ENCODE peak calls at places on chromosomes 3 and 15, in seven cellular contexts. W is neuronal stem cell, H is IMR-90, C is mesendoderm, D is H1, V is H9, X is trophoblast cell. P is an unnamed sample.

GRCh38 chr15:51065781-51066180 is 28.9 kb downstream of the TNFAIP8L3 start:
- DNase-seq in W (no peak), H (no peak), C (no peak), D (no peak), V (no peak), X (no peak), P (no peak)

GRCh38 chr3:111676177-111677021 is 81.3 kb upstream of the ZBED2 start:
- DNase-seq in W (no peak), H (no peak), C (no peak), D (no peak), V (no peak), X (peak), P (peak)

GRCh38 chr15:72201346-72202029 is 3.9 kb upstream of the GRAMD2A start:
- DNase-seq in W (no peak), H (no peak), C (no peak), D (no peak), V (no peak), X (no peak), P (no peak)

GRCh38 chr3:188929138-188929537 is 242.6 kb upstream of the TPRG1 start:
- DNase-seq in W (no peak), H (no peak), C (peak), D (no peak), V (no peak), X (no peak), P (no peak)

GRCh38 chr15:37773111-37773860 is 161.2 kb upstream of the TMCO5A start:
- DNase-seq in W (no peak), H (peak), C (no peak), D (no peak), V (no peak), X (peak), P (peak)

GRCh38 chr3:187522890-187523289 is 147.3 kb downstream of the SST start:
- DNase-seq in W (no peak), H (no peak), C (no peak), D (no peak), V (no peak), X (no peak), P (no peak)

GRCh38 chr3:102182162-102182561 is 252.7 kb upstream of the ZPLD1 start:
- DNase-seq in W (no peak), H (peak), C (no peak), D (no peak), V (no peak), X (peak), P (peak)

GRCh38 chr3:109927161-109927560 is 589.8 kb upstream of the DPPA4 start:
- DNase-seq in W (no peak), H (peak), C (peak), D (no peak), V (no peak), X (peak), P (peak)

GRCh38 chr3:150293401-150294001 is 114.6 kb upstream of the TSC22D2 start:
- DNase-seq in W (no peak), H (peak), C (no peak), D (no peak), V (no peak), X (peak), P (peak)

GRCh38 chr3:119257654-119258410 is 17.2 kb upstream of the B4GALT4 start:
- DNase-seq in W (no peak), H (peak), C (no peak), D (no peak), V (no peak), X (peak), P (peak)

GRCh38 chr3:90092994-90093393 is 985.6 kb downstream of the EPHA3 start:
- DNase-seq in W (no peak), H (peak), C (peak), D (no peak), V (no peak), X (peak), P (peak)

GRCh38 chr3:150275946-150276345 is 132.2 kb upstream of the TSC22D2 start:
- DNase-seq in W (no peak), H (peak), C (no peak), D (no peak), V (no peak), X (peak), P (no peak)

GRCh38 chr3:14216257-14217048 is 37.8 kb downstream of the LSM3 start:
- DNase-seq in W (peak), H (no peak), C (peak), D (peak), V (peak), X (no peak), P (no peak)

GRCh38 chr3:10454907-10455306 is 50.5 kb downstream of the ATP2B2 start:
- DNase-seq in W (no peak), H (no peak), C (no peak), D (no peak), V (no peak), X (no peak), P (no peak)

GRCh38 chr3:10455515-10455914 is 49.9 kb downstream of the ATP2B2 start:
- DNase-seq in W (no peak), H (no peak), C (no peak), D (no peak), V (no peak), X (no peak), P (no peak)

GRCh38 chr3:10456981-10457380 is 48.4 kb downstream of the ATP2B2 start:
- DNase-seq in W (no peak), H (no peak), C (no peak), D (no peak), V (no peak), X (no peak), P (no peak)

GRCh38 chr3:10459954-10460754 is 45.2 kb downstream of the ATP2B2 start:
- DNase-seq in W (peak), H (peak), C (peak), D (peak), V (peak), X (peak), P (peak)

DNA sequence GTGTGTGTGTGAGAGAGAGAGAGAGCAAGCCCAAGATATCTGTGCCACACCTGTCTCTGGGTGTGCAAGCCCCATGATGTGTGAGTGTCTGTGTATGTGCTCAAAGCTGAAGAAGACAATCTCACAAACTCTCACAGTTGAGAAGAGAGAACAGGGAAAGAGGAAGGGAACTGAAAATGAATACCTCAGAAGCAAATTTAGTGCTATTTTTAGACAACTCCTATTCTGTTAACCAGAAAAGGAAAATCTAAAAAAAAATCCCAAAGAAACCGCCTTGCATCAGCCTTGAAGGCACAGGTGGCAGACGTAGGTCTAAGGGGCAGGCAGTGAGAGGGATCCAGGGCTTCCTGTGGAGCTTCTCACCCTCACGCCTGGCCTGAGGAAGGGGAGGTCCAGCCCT is 47.8 kb downstream of the ATP2B2 start:
- DNase-seq in W (no peak), H (no peak), C (no peak), D (no peak), V (no peak), X (no peak), P (no peak)
- H3K18ac ChIP-seq in W (no peak), H (no peak), C (no peak), D (no peak), V (no peak), X (no peak), P (no peak)

GRCh38 chr3:24968076-24968475 is 460.0 kb upstream of the RARB start:
- DNase-seq in W (no peak), H (no peak), C (no peak), D (no peak), V (no peak), X (no peak), P (no peak)
- H3K18ac ChIP-seq in W (no peak), H (no peak), C (no peak), D (no peak), V (no peak), X (no peak), P (no peak)

GRCh38 chr3:94539937-94540336 is 477.1 kb downstream of the NSUN3 start:
- DNase-seq in W (no peak), H (no peak), C (no peak), D (no peak), V (no peak), X (no peak), P (no peak)
- H3K18ac ChIP-seq in W (no peak), H (no peak), C (no peak), D (no peak), V (no peak), X (no peak), P (no peak)

DNA sequence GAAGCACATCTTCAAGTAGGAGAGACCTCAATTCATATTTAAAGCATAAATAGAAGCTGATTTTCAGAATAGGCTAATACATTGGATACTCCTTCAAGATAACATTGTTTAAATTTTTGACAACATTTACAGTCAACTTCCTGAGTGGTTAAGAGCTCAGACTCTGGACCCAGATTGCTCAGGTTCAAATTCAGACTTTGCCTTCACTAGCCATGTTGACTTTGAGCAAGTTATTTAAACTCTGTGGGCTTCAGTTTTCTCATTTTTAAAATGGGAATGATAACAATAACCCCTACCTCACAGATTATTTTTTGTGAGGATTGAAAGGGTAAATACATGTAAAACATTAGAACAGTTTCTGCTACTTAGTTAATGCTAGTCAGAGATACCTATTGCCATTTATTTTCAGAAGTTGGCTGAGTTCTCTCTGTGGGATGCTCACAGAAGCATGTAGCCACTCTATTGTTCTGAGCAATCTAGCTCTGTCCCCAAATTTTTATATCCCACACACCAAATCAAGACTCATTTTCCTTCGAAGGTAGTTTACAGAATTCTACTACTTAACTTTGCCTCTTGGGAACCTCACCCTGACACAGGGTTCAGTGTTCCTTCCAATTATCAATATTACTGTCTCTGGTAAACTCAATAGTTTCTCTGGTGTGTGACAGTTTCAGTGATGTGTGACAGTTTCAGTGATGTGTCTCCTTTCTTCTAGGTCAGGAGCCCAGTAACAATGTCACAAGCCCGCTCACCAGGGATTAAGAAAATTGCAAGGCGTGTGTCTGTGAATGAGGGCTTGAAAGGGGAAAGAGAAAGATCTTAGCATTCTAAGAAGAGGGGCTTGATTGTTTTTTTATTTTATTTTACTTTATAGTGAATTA is 79.4 kb upstream of the OSTN start:
- DNase-seq in W (peak), H (no peak), C (no peak), D (no peak), V (no peak), X (no peak), P (no peak)
- H3K18ac ChIP-seq in W (no peak), H (no peak), C (no peak), D (no peak), V (no peak), X (no peak), P (no peak)